ENCODE peak calls at places on chromosomes 7 and 10, in eight cellular contexts. One of them, this sample, is unnamed.

GRCh38 chr7:24858108-24858977 is 101.1 kb upstream of the GSDME start:
- DNase-seq in PC-3: no peak
- DNase-seq in nephron progenitor cell: no peak
- DNase-seq in PC-9: no peak
- DNase-seq in stomach: no peak
- DNase-seq in cardiac fibroblast: no peak
- DNase-seq in neural progenitor cell: peak
- DNase-seq in left ventricle myocardium inferior: no peak
- DNase-seq in this sample: no peak

GRCh38 chr10:57506414-57507094 is 761.1 kb downstream of the IPMK start:
- DNase-seq in cardiac fibroblast: no peak
- DNase-seq in PC-3: no peak
- DNase-seq in PC-9: no peak
- DNase-seq in nephron progenitor cell: no peak
- DNase-seq in neural progenitor cell: no peak
- DNase-seq in left ventricle myocardium inferior: no peak
- DNase-seq in stomach: no peak
- DNase-seq in this sample: no peak

GRCh38 chr7:107408349-107408748 is 61.5 kb upstream of the GPR22 start:
- DNase-seq in cardiac fibroblast: no peak
- DNase-seq in PC-3: no peak
- DNase-seq in stomach: no peak
- DNase-seq in neural progenitor cell: no peak
- DNase-seq in PC-9: no peak
- DNase-seq in left ventricle myocardium inferior: no peak
- DNase-seq in nephron progenitor cell: no peak
- DNase-seq in this sample: no peak

GRCh38 chr10:112663181-112663879 is 216.3 kb downstream of the VTI1A start:
- DNase-seq in PC-9: peak
- DNase-seq in nephron progenitor cell: no peak
- DNase-seq in stomach: no peak
- DNase-seq in left ventricle myocardium inferior: no peak
- DNase-seq in PC-3: peak
- DNase-seq in neural progenitor cell: no peak
- DNase-seq in cardiac fibroblast: peak
- DNase-seq in this sample: no peak

GRCh38 chr7:2181077-2181854 is 51.5 kb downstream of the MAD1L1 start:
- DNase-seq in stomach: no peak
- DNase-seq in PC-9: no peak
- DNase-seq in cardiac fibroblast: no peak
- DNase-seq in nephron progenitor cell: no peak
- DNase-seq in left ventricle myocardium inferior: no peak
- DNase-seq in PC-3: no peak
- DNase-seq in neural progenitor cell: no peak
- DNase-seq in this sample: no peak

GRCh38 chr7:117184367-117184766 is 138.5 kb downstream of the WNT2 start:
- DNase-seq in PC-3: no peak
- DNase-seq in nephron progenitor cell: no peak
- DNase-seq in PC-9: no peak
- DNase-seq in stomach: no peak
- DNase-seq in neural progenitor cell: no peak
- DNase-seq in cardiac fibroblast: no peak
- DNase-seq in left ventricle myocardium inferior: no peak
- DNase-seq in this sample: no peak

GRCh38 chr10:97534746-97535367 is 36.1 kb downstream of the UBTD1 start:
- DNase-seq in nephron progenitor cell: peak
- DNase-seq in cardiac fibroblast: peak
- DNase-seq in left ventricle myocardium inferior: no peak
- DNase-seq in PC-3: peak
- DNase-seq in stomach: no peak
- DNase-seq in PC-9: no peak
- DNase-seq in neural progenitor cell: peak
- DNase-seq in this sample: peak

GRCh38 chr7:36192050-36192824 is 39.2 kb downstream of the EEPD1 start:
- DNase-seq in neural progenitor cell: no peak
- DNase-seq in stomach: no peak
- DNase-seq in left ventricle myocardium inferior: no peak
- DNase-seq in nephron progenitor cell: no peak
- DNase-seq in PC-9: no peak
- DNase-seq in cardiac fibroblast: peak
- DNase-seq in PC-3: no peak
- DNase-seq in this sample: no peak

GRCh38 chr10:84493951-84494848 is 165.8 kb downstream of the CCSER2 start:
- DNase-seq in neural progenitor cell: no peak
- DNase-seq in PC-9: peak
- DNase-seq in left ventricle myocardium inferior: no peak
- DNase-seq in nephron progenitor cell: no peak
- DNase-seq in stomach: no peak
- DNase-seq in PC-3: peak
- DNase-seq in cardiac fibroblast: peak
- DNase-seq in this sample: no peak

GRCh38 chr10:65861249-65861648 is 1064.6 kb upstream of the LRRTM3 start:
- DNase-seq in PC-9: peak
- DNase-seq in neural progenitor cell: no peak
- DNase-seq in left ventricle myocardium inferior: no peak
- DNase-seq in stomach: no peak
- DNase-seq in cardiac fibroblast: peak
- DNase-seq in nephron progenitor cell: no peak
- DNase-seq in PC-3: peak
- DNase-seq in this sample: no peak

GRCh38 chr7:128883622-128884549 is 21.2 kb downstream of the ATP6V1F start:
- DNase-seq in neural progenitor cell: peak
- DNase-seq in PC-3: peak
- DNase-seq in stomach: peak
- DNase-seq in cardiac fibroblast: peak
- DNase-seq in left ventricle myocardium inferior: peak
- DNase-seq in PC-9: no peak
- DNase-seq in nephron progenitor cell: peak
- DNase-seq in this sample: peak

GRCh38 chr7:27712217-27712616 is 27.7 kb upstream of the TAX1BP1 start:
- DNase-seq in stomach: no peak
- DNase-seq in left ventricle myocardium inferior: no peak
- DNase-seq in cardiac fibroblast: no peak
- DNase-seq in PC-9: no peak
- DNase-seq in neural progenitor cell: no peak
- DNase-seq in PC-3: no peak
- DNase-seq in nephron progenitor cell: no peak
- DNase-seq in this sample: no peak

GRCh38 chr7:155786491-155786890 is 25.8 kb downstream of the SHH start:
- DNase-seq in stomach: no peak
- DNase-seq in cardiac fibroblast: no peak
- DNase-seq in neural progenitor cell: no peak
- DNase-seq in PC-9: no peak
- DNase-seq in PC-3: no peak
- DNase-seq in nephron progenitor cell: no peak
- DNase-seq in left ventricle myocardium inferior: no peak
- DNase-seq in this sample: no peak

GRCh38 chr7:93232673-93233018 is 480 bp downstream of the VPS50 start:
- DNase-seq in left ventricle myocardium inferior: no peak
- DNase-seq in neural progenitor cell: peak
- DNase-seq in nephron progenitor cell: no peak
- DNase-seq in cardiac fibroblast: no peak
- DNase-seq in PC-9: no peak
- DNase-seq in stomach: no peak
- DNase-seq in PC-3: no peak
- DNase-seq in this sample: no peak

GRCh38 chr7:18384491-18385143 is 110.9 kb upstream of the HDAC9 start:
- DNase-seq in stomach: no peak
- DNase-seq in nephron progenitor cell: no peak
- DNase-seq in neural progenitor cell: peak
- DNase-seq in PC-9: no peak
- DNase-seq in left ventricle myocardium inferior: no peak
- DNase-seq in cardiac fibroblast: no peak
- DNase-seq in PC-3: no peak
- DNase-seq in this sample: no peak

GRCh38 chr10:116408716-116409115 is 18.9 kb upstream of the PNLIPRP3 start:
- DNase-seq in neural progenitor cell: peak
- DNase-seq in PC-9: no peak
- DNase-seq in nephron progenitor cell: peak
- DNase-seq in left ventricle myocardium inferior: no peak
- DNase-seq in stomach: no peak
- DNase-seq in cardiac fibroblast: no peak
- DNase-seq in PC-3: no peak
- DNase-seq in this sample: no peak

GRCh38 chr7:867406-868188 is 8.8 kb upstream of the GET4 start:
- DNase-seq in nephron progenitor cell: no peak
- DNase-seq in PC-3: no peak
- DNase-seq in PC-9: no peak
- DNase-seq in cardiac fibroblast: peak
- DNase-seq in left ventricle myocardium inferior: no peak
- DNase-seq in neural progenitor cell: no peak
- DNase-seq in stomach: peak
- DNase-seq in this sample: no peak

GRCh38 chr10:12187321-12187905 is 8.3 kb downstream of the NUDT5 start:
- DNase-seq in neural progenitor cell: no peak
- DNase-seq in nephron progenitor cell: no peak
- DNase-seq in cardiac fibroblast: no peak
- DNase-seq in stomach: no peak
- DNase-seq in PC-3: no peak
- DNase-seq in PC-9: no peak
- DNase-seq in left ventricle myocardium inferior: no peak
- DNase-seq in this sample: no peak

GRCh38 chr7:2498708-2499107 is 20.9 kb upstream of the LFNG start:
- DNase-seq in stomach: no peak
- DNase-seq in cardiac fibroblast: no peak
- DNase-seq in neural progenitor cell: peak
- DNase-seq in PC-9: no peak
- DNase-seq in left ventricle myocardium inferior: no peak
- DNase-seq in nephron progenitor cell: no peak
- DNase-seq in PC-3: no peak
- DNase-seq in this sample: no peak

GRCh38 chr10:114172776-114173555 is 1.0 kb downstream of the CCDC186 start:
- DNase-seq in left ventricle myocardium inferior: no peak
- DNase-seq in PC-3: no peak
- DNase-seq in cardiac fibroblast: peak
- DNase-seq in neural progenitor cell: no peak
- DNase-seq in nephron progenitor cell: no peak
- DNase-seq in stomach: no peak
- DNase-seq in PC-9: no peak
- DNase-seq in this sample: no peak

GRCh38 chr10:7003821-7004220 is 407.0 kb downstream of the SFMBT2 start:
- DNase-seq in left ventricle myocardium inferior: no peak
- DNase-seq in nephron progenitor cell: no peak
- DNase-seq in cardiac fibroblast: no peak
- DNase-seq in PC-9: no peak
- DNase-seq in stomach: no peak
- DNase-seq in neural progenitor cell: no peak
- DNase-seq in PC-3: no peak
- DNase-seq in this sample: no peak

DNA sequence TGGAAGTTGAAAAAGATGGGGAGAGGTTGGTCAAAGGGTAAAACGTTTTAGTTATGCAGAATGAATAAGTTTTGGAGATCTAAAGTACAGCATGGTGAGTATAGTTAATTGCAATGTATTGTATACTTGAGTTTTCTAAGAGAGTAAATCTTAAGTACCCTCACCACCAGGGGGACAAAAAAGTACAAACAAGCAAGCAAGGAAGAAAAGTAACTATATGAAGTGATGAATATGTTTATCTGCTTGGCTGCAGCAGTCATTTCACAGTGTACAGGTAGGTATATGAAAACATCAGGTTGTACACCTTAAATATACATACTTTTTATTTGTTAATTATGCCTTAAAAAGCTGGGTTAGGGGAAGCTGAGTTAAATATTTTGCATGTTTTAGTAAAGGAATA is 157.3 kb downstream of the PCLO start:
- DNase-seq in neural progenitor cell: peak
- DNase-seq in PC-9: no peak
- DNase-seq in stomach: no peak
- DNase-seq in left ventricle myocardium inferior: no peak
- DNase-seq in cardiac fibroblast: peak
- DNase-seq in PC-3: peak
- DNase-seq in nephron progenitor cell: no peak
- DNase-seq in this sample: no peak
- TF ChIP-seq CTCF in neural progenitor cell: peak
- TF ChIP-seq CTCF in PC-9: peak
- TF ChIP-seq CTCF in stomach: no peak
- TF ChIP-seq CTCF in left ventricle myocardium inferior: peak
- TF ChIP-seq CTCF in cardiac fibroblast: peak
- TF ChIP-seq CTCF in PC-3: peak
- TF ChIP-seq CTCF in nephron progenitor cell: peak
- TF ChIP-seq CTCF in this sample: no peak

GRCh38 chr7:20834656-20835055 is 48.0 kb upstream of the SP8 start:
- DNase-seq in PC-9: no peak
- DNase-seq in cardiac fibroblast: no peak
- DNase-seq in neural progenitor cell: peak
- DNase-seq in left ventricle myocardium inferior: no peak
- DNase-seq in nephron progenitor cell: no peak
- DNase-seq in PC-3: peak
- DNase-seq in stomach: no peak
- DNase-seq in this sample: no peak
- TF ChIP-seq CTCF in PC-9: peak
- TF ChIP-seq CTCF in cardiac fibroblast: no peak
- TF ChIP-seq CTCF in neural progenitor cell: peak
- TF ChIP-seq CTCF in left ventricle myocardium inferior: no peak
- TF ChIP-seq CTCF in nephron progenitor cell: peak
- TF ChIP-seq CTCF in PC-3: peak
- TF ChIP-seq CTCF in stomach: no peak
- TF ChIP-seq CTCF in this sample: peak

DNA sequence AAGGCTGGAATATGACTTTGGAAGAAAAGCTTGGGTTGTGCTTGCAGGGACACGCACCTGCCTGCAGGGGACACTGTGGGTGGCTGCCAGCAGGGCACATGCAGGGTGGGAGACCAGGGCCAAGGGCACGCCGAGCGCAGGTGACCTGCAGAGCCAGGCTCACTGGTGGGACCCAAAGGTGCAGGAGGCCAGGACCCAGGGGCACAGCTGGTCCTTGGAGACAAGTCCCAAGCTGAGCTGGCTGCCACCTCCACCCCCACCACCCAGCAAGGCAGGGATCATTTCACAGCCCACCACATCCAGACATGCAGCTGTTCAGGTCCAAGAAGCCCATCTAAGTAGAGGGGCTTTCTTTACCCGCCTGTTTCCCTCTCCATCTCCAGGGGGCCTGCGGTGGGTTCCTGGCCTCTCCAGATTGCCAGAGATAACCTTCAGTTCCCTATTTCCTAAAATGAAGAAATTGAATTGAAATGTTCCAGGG is 13.8 kb upstream of the CLIP2 start:
- DNase-seq in PC-3: no peak
- DNase-seq in stomach: no peak
- DNase-seq in nephron progenitor cell: peak
- DNase-seq in PC-9: no peak
- DNase-seq in neural progenitor cell: peak
- DNase-seq in left ventricle myocardium inferior: no peak
- DNase-seq in cardiac fibroblast: no peak
- DNase-seq in this sample: no peak
- TF ChIP-seq CTCF in PC-3: peak
- TF ChIP-seq CTCF in stomach: peak
- TF ChIP-seq CTCF in nephron progenitor cell: peak
- TF ChIP-seq CTCF in PC-9: peak
- TF ChIP-seq CTCF in neural progenitor cell: peak
- TF ChIP-seq CTCF in left ventricle myocardium inferior: peak
- TF ChIP-seq CTCF in cardiac fibroblast: peak
- TF ChIP-seq CTCF in this sample: peak

DNA sequence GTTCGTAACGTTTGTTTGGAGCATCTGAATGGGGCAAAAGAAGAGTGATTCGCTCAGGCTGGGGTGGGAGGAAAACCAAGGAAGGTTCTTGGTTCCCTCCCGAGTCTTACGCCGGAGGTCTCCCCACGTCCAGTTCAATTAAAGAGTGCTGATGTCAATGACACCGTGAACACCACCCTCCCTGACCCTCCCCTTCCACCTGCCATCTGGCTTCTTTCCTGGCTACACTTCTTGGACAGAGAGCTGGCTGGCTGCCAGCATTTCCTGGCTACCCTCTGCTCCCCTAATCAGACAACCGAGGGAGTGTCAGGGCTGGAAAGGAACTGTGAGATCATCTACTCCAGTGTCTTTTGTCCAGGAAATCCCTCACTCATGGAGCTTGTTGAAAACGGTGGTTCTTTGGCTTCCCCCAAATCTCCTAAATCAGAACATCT is 24.1 kb upstream of the FFAR4 start:
- DNase-seq in neural progenitor cell: peak
- DNase-seq in PC-9: no peak
- DNase-seq in PC-3: peak
- DNase-seq in left ventricle myocardium inferior: peak
- DNase-seq in cardiac fibroblast: peak
- DNase-seq in nephron progenitor cell: no peak
- DNase-seq in stomach: peak
- DNase-seq in this sample: no peak
- TF ChIP-seq CTCF in neural progenitor cell: no peak
- TF ChIP-seq CTCF in PC-9: no peak
- TF ChIP-seq CTCF in PC-3: peak
- TF ChIP-seq CTCF in left ventricle myocardium inferior: peak
- TF ChIP-seq CTCF in cardiac fibroblast: no peak
- TF ChIP-seq CTCF in nephron progenitor cell: peak
- TF ChIP-seq CTCF in stomach: no peak
- TF ChIP-seq CTCF in this sample: no peak